ENCODE peak calls at places on chromosomes 7 and 10, in six cellular contexts. D is lower leg skin; T is fibroblast of lung; P is activated CD8-positive, alpha-beta T cell treated with anti-CD3 and anti-CD28 coated beads for 36 hours; Z is lower lobe of right lung; O is transverse colon. U is an unnamed sample.

GRCh38 chr7:1755783-1756626 is 85.9 kb downstream of the ELFN1 start:
- DNase-seq in D (no peak), T (no peak), P (no peak), Z (no peak), O (no peak), U (no peak)

GRCh38 chr10:3668276-3668960 is 116.6 kb downstream of the KLF6 start:
- DNase-seq in D (no peak), T (peak), P (peak), Z (peak), O (peak), U (no peak)

GRCh38 chr10:93398528-93398927 is 83.6 kb downstream of the MYOF start:
- DNase-seq in D (no peak), T (no peak), P (no peak), Z (no peak), O (no peak), U (no peak)

GRCh38 chr10:58016614-58017013 is 251.1 kb downstream of the IPMK start:
- DNase-seq in D (no peak), T (no peak), P (no peak), Z (no peak), O (no peak), U (no peak)

GRCh38 chr7:50531928-50532327 is 33.3 kb downstream of the DDC start:
- DNase-seq in D (no peak), T (peak), P (no peak), Z (no peak), O (no peak), U (no peak)

GRCh38 chr7:40015790-40016296 is 65.8 kb downstream of the CDK13 start:
- DNase-seq in D (no peak), T (peak), P (peak), Z (no peak), O (peak), U (peak)

GRCh38 chr7:150514748-150515222 is at the start of gene GIMAP7:
- DNase-seq in D (no peak), T (no peak), P (peak), Z (no peak), O (peak), U (peak)

GRCh38 chr10:60238408-60239100 is 151.1 kb downstream of the ANK3 start:
- DNase-seq in D (no peak), T (peak), P (peak), Z (no peak), O (no peak), U (peak)

GRCh38 chr7:741191-741671 is 14.2 kb upstream of the PRKAR1B start:
- DNase-seq in D (no peak), T (no peak), P (no peak), Z (peak), O (no peak), U (no peak)

GRCh38 chr7:158646766-158647474 is 57.7 kb downstream of the NCAPG2 start:
- DNase-seq in D (no peak), T (no peak), P (peak), Z (no peak), O (peak), U (no peak)

GRCh38 chr7:87918740-87919139 is 15.3 kb upstream of the ADAM22 start:
- DNase-seq in D (no peak), T (no peak), P (no peak), Z (no peak), O (no peak), U (no peak)

GRCh38 chr10:33335800-33336605 is 1.5 kb upstream of the NRP1 start:
- DNase-seq in D (peak), T (peak), P (no peak), Z (peak), O (peak), U (peak)

GRCh38 chr10:124693801-124694416 is 50.3 kb downstream of the FAM53B start:
- DNase-seq in D (no peak), T (no peak), P (peak), Z (no peak), O (no peak), U (no peak)

GRCh38 chr10:61359452-61359851 is 93.7 kb downstream of the TMEM26 start:
- DNase-seq in D (no peak), T (no peak), P (no peak), Z (no peak), O (no peak), U (no peak)

GRCh38 chr10:34178196-34178595 is 636.9 kb downstream of the PARD3 start:
- DNase-seq in D (no peak), T (no peak), P (no peak), Z (no peak), O (no peak), U (no peak)

GRCh38 chr10:7410306-7410799 is 481 bp downstream of the SFMBT2 start:
- DNase-seq in D (peak), T (peak), P (peak), Z (peak), O (peak), U (peak)

GRCh38 chr7:101550641-101551531 is 78.2 kb downstream of the MYL10 start:
- DNase-seq in D (peak), T (no peak), P (no peak), Z (peak), O (peak), U (peak)

GRCh38 chr10:62426086-62426485 is 51.9 kb downstream of the ZNF365 start:
- DNase-seq in D (no peak), T (no peak), P (peak), Z (no peak), O (no peak), U (no peak)

GRCh38 chr10:17120711-17121110 is 8.9 kb downstream of the CUBN start:
- DNase-seq in D (no peak), T (no peak), P (no peak), Z (no peak), O (no peak), U (no peak)

GRCh38 chr10:71939304-71939703 is 24.9 kb upstream of the CHST3 start:
- DNase-seq in D (peak), T (no peak), P (no peak), Z (peak), O (no peak), U (no peak)

GRCh38 chr10:131571845-131572244 is 260.3 kb upstream of the TCERG1L start:
- DNase-seq in D (peak), T (no peak), P (no peak), Z (no peak), O (no peak), U (no peak)

GRCh38 chr10:111319866-111320265 is 243.0 kb downstream of the ADRA2A start:
- DNase-seq in D (no peak), T (no peak), P (no peak), Z (no peak), O (no peak), U (no peak)

GRCh38 chr10:111323567-111323966 is 246.7 kb downstream of the ADRA2A start:
- DNase-seq in D (no peak), T (no peak), P (no peak), Z (no peak), O (no peak), U (no peak)
- TF ChIP-seq CTCF in D (no peak), T (no peak), P (no peak), Z (peak), O (no peak), U (no peak)

GRCh38 chr7:34165466-34165865 is 260.1 kb downstream of the BMPER start:
- DNase-seq in D (no peak), T (no peak), P (no peak), Z (no peak), O (no peak), U (no peak)

GRCh38 chr7:34163956-34164355 is 258.6 kb downstream of the BMPER start:
- DNase-seq in D (no peak), T (no peak), P (no peak), Z (no peak), O (no peak), U (no peak)

GRCh38 chr7:34168013-34168412 is 262.7 kb downstream of the BMPER start:
- DNase-seq in D (no peak), T (no peak), P (no peak), Z (no peak), O (no peak), U (no peak)

GRCh38 chr7:34162676-34163075 is 257.3 kb downstream of the BMPER start:
- DNase-seq in D (no peak), T (no peak), P (no peak), Z (no peak), O (no peak), U (no peak)

GRCh38 chr7:34165927-34166550 is 260.7 kb downstream of the BMPER start:
- DNase-seq in D (no peak), T (peak), P (no peak), Z (no peak), O (no peak), U (no peak)
- TF ChIP-seq CTCF in D (no peak), T (peak), P (no peak), Z (peak), O (peak), U (peak)

DNA sequence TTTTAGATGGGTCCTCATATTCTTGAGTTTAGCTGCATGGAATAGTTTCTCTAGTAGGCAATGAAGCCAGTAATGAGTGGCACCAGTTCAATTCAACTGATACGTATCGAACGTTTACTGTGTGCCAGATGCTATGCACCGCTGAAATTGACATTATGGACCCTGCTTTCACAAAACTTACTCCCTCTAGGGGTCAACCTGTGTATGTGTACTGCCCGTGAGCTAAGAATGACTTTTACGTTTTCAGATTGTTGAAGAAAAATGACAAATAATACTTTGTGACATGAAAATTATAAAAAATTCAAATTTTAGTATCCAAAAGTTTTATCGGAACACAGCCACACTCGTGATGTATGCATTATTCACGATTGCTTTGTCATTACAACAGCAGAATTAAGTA is 95.5 kb downstream of the ZMYND11 start:
- DNase-seq in D (no peak), T (peak), P (no peak), Z (no peak), O (no peak), U (no peak)
- TF ChIP-seq CTCF in D (no peak), T (peak), P (peak), Z (peak), O (no peak), U (no peak)

GRCh38 chr10:47049906-47050305 is 138.7 kb downstream of the PTPN20 start:
- DNase-seq in D (peak), T (no peak), P (no peak), Z (no peak), O (no peak), U (no peak)

GRCh38 chr10:47051741-47052238 is 140.6 kb downstream of the PTPN20 start:
- DNase-seq in D (peak), T (no peak), P (no peak), Z (no peak), O (no peak), U (no peak)

GRCh38 chr10:47048533-47048905 is 137.3 kb downstream of the PTPN20 start:
- DNase-seq in D (peak), T (no peak), P (peak), Z (peak), O (no peak), U (no peak)

GRCh38 chr10:47049056-47049851 is 138.0 kb downstream of the PTPN20 start:
- DNase-seq in D (peak), T (no peak), P (no peak), Z (no peak), O (no peak), U (no peak)

DNA sequence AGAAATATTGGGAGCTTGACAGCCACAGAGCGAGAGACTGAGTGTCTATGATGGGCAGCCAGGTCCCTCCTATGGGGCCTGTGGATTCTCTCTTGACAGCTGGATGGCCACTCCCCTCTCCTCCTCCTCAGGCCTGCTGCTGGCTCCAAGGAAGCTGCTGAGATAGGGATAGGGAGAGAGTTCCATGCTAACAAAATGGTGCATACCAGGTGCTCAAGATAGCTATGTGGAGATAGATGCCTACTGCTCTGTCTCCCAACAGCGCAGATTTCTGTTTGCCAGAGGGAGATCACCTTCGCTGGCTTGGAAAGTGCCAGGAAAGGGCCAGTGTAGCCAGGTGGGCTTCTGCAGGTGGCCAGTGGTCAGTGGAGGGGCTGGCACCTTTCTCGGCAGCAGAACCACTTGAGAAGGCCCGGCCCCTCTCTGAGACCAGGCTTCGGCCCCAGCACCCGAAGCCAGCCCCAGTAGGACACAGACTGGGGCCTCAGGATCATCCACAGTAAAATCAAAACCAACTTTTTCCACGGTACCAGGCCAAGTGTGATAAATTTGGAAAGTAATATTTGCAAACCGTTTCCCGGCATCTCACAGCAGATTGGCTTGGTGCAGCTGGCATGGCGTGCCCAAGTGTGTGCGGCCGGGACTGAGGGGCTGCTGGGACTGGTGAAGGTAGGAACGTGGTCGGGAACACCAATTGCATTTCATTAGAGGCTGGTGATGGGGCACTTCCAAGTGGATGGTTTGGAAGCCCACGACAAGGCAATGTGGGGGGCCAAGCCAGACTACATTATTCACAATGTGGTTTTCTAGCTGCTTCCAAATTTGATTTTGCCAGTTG is 139.6 kb downstream of the PTPN20 start:
- DNase-seq in D (peak), T (no peak), P (no peak), Z (no peak), O (no peak), U (no peak)
- TF ChIP-seq CTCF in D (no peak), T (no peak), P (no peak), Z (no peak), O (no peak), U (no peak)

U was measured in GM10248.